ENCODE peak calls at places on chromosomes 13 and 19, in nine cellular contexts. One of them, this sample, is unnamed.

GRCh38 chr19:15269806-15270205 is 37.6 kb upstream of the EPHX3 start:
- DNase-seq in CD8-positive, alpha-beta T cell: no peak
- DNase-seq in uterus: no peak
- DNase-seq in fibroblast of lung: no peak
- DNase-seq in ascending aorta: no peak
- DNase-seq in K562: no peak
- DNase-seq in naive thymus-derived CD4-positive, alpha-beta T cell: no peak
- DNase-seq in transverse colon: no peak
- DNase-seq in left ventricle myocardium inferior: no peak
- DNase-seq in this sample: no peak

GRCh38 chr13:50783066-50783465 is 60.4 kb downstream of the DLEU7 start:
- DNase-seq in CD8-positive, alpha-beta T cell: no peak
- DNase-seq in uterus: no peak
- DNase-seq in fibroblast of lung: no peak
- DNase-seq in ascending aorta: no peak
- DNase-seq in K562: no peak
- DNase-seq in naive thymus-derived CD4-positive, alpha-beta T cell: no peak
- DNase-seq in transverse colon: no peak
- DNase-seq in left ventricle myocardium inferior: no peak
- DNase-seq in this sample: no peak

GRCh38 chr13:73146705-73147104 is 87.9 kb downstream of the KLF5 start:
- DNase-seq in CD8-positive, alpha-beta T cell: no peak
- DNase-seq in uterus: no peak
- DNase-seq in fibroblast of lung: peak; percentile 18
- DNase-seq in ascending aorta: no peak
- DNase-seq in K562: no peak
- DNase-seq in naive thymus-derived CD4-positive, alpha-beta T cell: no peak
- DNase-seq in transverse colon: no peak
- DNase-seq in left ventricle myocardium inferior: no peak
- DNase-seq in this sample: no peak

GRCh38 chr13:74316531-74316930 is 182.3 kb upstream of the KLF12 start:
- DNase-seq in CD8-positive, alpha-beta T cell: no peak
- DNase-seq in uterus: no peak
- DNase-seq in fibroblast of lung: peak; percentile 75
- DNase-seq in ascending aorta: no peak
- DNase-seq in K562: no peak
- DNase-seq in naive thymus-derived CD4-positive, alpha-beta T cell: no peak
- DNase-seq in transverse colon: no peak
- DNase-seq in left ventricle myocardium inferior: no peak
- DNase-seq in this sample: no peak

GRCh38 chr19:18633321-18633720 is 3.5 kb upstream of the KLHL26 start:
- DNase-seq in CD8-positive, alpha-beta T cell: no peak
- DNase-seq in uterus: no peak
- DNase-seq in fibroblast of lung: no peak
- DNase-seq in ascending aorta: no peak
- DNase-seq in K562: no peak
- DNase-seq in naive thymus-derived CD4-positive, alpha-beta T cell: no peak
- DNase-seq in transverse colon: peak; percentile 47
- DNase-seq in left ventricle myocardium inferior: no peak
- DNase-seq in this sample: no peak

GRCh38 chr13:35157143-35157755 is 215.2 kb downstream of the NBEA start:
- DNase-seq in CD8-positive, alpha-beta T cell: peak; percentile 5
- DNase-seq in uterus: peak; percentile 25
- DNase-seq in fibroblast of lung: peak; percentile 46
- DNase-seq in ascending aorta: no peak
- DNase-seq in K562: peak; percentile 4
- DNase-seq in naive thymus-derived CD4-positive, alpha-beta T cell: no peak
- DNase-seq in transverse colon: peak; percentile 18
- DNase-seq in left ventricle myocardium inferior: no peak
- DNase-seq in this sample: peak; percentile 3

GRCh38 chr19:19280561-19280960 is 7.5 kb upstream of the TM6SF2 start:
- DNase-seq in CD8-positive, alpha-beta T cell: no peak
- DNase-seq in uterus: no peak
- DNase-seq in fibroblast of lung: peak; percentile 18
- DNase-seq in ascending aorta: no peak
- DNase-seq in K562: no peak
- DNase-seq in naive thymus-derived CD4-positive, alpha-beta T cell: no peak
- DNase-seq in transverse colon: no peak
- DNase-seq in left ventricle myocardium inferior: no peak
- DNase-seq in this sample: no peak

GRCh38 chr13:24668955-24669354 is 11.3 kb upstream of the ATP12A start:
- DNase-seq in CD8-positive, alpha-beta T cell: no peak
- DNase-seq in uterus: no peak
- DNase-seq in fibroblast of lung: no peak
- DNase-seq in ascending aorta: no peak
- DNase-seq in K562: no peak
- DNase-seq in naive thymus-derived CD4-positive, alpha-beta T cell: no peak
- DNase-seq in transverse colon: peak; percentile 89
- DNase-seq in left ventricle myocardium inferior: no peak
- DNase-seq in this sample: no peak

GRCh38 chr13:41356788-41357187 is 45.7 kb downstream of the NAA16 start:
- DNase-seq in CD8-positive, alpha-beta T cell: peak; percentile 47
- DNase-seq in uterus: no peak
- DNase-seq in fibroblast of lung: no peak
- DNase-seq in ascending aorta: no peak
- DNase-seq in K562: no peak
- DNase-seq in naive thymus-derived CD4-positive, alpha-beta T cell: peak; percentile 70
- DNase-seq in transverse colon: no peak
- DNase-seq in left ventricle myocardium inferior: no peak
- DNase-seq in this sample: no peak

GRCh38 chr19:50843701-50844221 is 10.4 kb upstream of the KLK15 start:
- DNase-seq in CD8-positive, alpha-beta T cell: no peak
- DNase-seq in uterus: no peak
- DNase-seq in fibroblast of lung: no peak
- DNase-seq in ascending aorta: no peak
- DNase-seq in K562: no peak
- DNase-seq in naive thymus-derived CD4-positive, alpha-beta T cell: no peak
- DNase-seq in transverse colon: no peak
- DNase-seq in left ventricle myocardium inferior: no peak
- DNase-seq in this sample: no peak

GRCh38 chr13:112684041-112684440 is 5.8 kb upstream of the ATP11A start:
- DNase-seq in CD8-positive, alpha-beta T cell: no peak
- DNase-seq in uterus: no peak
- DNase-seq in fibroblast of lung: no peak
- DNase-seq in ascending aorta: no peak
- DNase-seq in K562: no peak
- DNase-seq in naive thymus-derived CD4-positive, alpha-beta T cell: no peak
- DNase-seq in transverse colon: no peak
- DNase-seq in left ventricle myocardium inferior: no peak
- DNase-seq in this sample: no peak

GRCh38 chr13:59774511-59774911 is 389.2 kb downstream of the DIAPH3 start:
- DNase-seq in CD8-positive, alpha-beta T cell: no peak
- DNase-seq in uterus: no peak
- DNase-seq in fibroblast of lung: peak; percentile 82
- DNase-seq in ascending aorta: no peak
- DNase-seq in K562: no peak
- DNase-seq in naive thymus-derived CD4-positive, alpha-beta T cell: no peak
- DNase-seq in transverse colon: no peak
- DNase-seq in left ventricle myocardium inferior: no peak
- DNase-seq in this sample: peak; percentile 26

DNA sequence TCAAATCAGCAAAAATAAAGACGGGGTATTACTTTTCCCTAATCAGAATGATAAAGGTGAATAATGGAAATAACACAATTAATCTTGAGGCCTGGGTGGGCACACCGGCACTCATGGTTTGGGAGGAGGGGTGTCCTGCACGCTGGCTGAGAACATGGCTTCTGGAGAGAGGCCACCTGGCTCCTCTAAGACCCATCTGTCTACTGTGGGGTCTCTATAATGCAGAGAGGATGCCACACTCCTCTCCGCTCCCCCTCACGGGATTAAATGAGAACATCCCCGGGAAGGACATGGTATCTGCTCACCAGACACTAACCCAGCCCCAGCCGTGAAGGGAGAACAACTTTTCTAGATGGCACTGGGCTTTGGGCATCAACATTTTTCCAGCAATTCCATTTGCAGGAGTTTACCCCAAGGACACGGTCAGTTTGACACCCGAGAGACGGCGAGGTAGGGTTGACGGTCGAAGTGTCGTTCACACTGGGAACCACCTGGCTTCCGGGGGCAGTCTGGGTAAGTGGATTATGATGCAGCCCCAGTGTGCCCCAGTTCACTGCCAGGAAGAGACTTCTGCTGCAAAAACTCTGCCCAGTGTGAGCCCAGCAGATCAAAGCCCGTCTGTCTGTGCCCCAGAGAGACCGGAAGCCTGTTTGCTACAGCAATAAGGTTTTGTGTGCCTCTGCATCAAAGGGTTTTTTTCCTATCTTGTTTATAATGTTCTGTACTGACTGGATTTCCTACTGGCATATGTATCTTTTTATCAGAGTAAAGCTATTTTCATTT is 56.6 kb downstream of the CEBPG start:
- DNase-seq in CD8-positive, alpha-beta T cell: peak; percentile 22
- DNase-seq in uterus: no peak
- DNase-seq in fibroblast of lung: no peak
- DNase-seq in ascending aorta: no peak
- DNase-seq in K562: no peak
- DNase-seq in naive thymus-derived CD4-positive, alpha-beta T cell: peak; percentile 27
- DNase-seq in transverse colon: no peak
- DNase-seq in left ventricle myocardium inferior: peak; percentile 5
- DNase-seq in this sample: no peak
- H3K4me3 ChIP-seq in CD8-positive, alpha-beta T cell: no peak overlapping the region
- H3K4me3 ChIP-seq in uterus: no peak overlapping the region
- H3K4me3 ChIP-seq in fibroblast of lung: no peak overlapping the region
- H3K4me3 ChIP-seq in ascending aorta: no peak overlapping the region
- H3K4me3 ChIP-seq in K562: no peak overlapping the region
- H3K4me3 ChIP-seq in naive thymus-derived CD4-positive, alpha-beta T cell: no peak overlapping the region
- H3K4me3 ChIP-seq in transverse colon: no peak overlapping the region
- H3K4me3 ChIP-seq in left ventricle myocardium inferior: no peak overlapping the region
- H3K4me3 ChIP-seq in this sample: no peak overlapping the region

GRCh38 chr19:33906578-33907335 is 110.1 kb downstream of the KCTD15 start:
- DNase-seq in CD8-positive, alpha-beta T cell: no peak
- DNase-seq in uterus: no peak
- DNase-seq in fibroblast of lung: peak; percentile 51
- DNase-seq in ascending aorta: no peak
- DNase-seq in K562: no peak
- DNase-seq in naive thymus-derived CD4-positive, alpha-beta T cell: no peak
- DNase-seq in transverse colon: no peak
- DNase-seq in left ventricle myocardium inferior: peak; percentile 18
- DNase-seq in this sample: no peak
- H3K4me3 ChIP-seq in CD8-positive, alpha-beta T cell: no peak overlapping the region
- H3K4me3 ChIP-seq in uterus: peak overlapping the region; percentile 36
- H3K4me3 ChIP-seq in fibroblast of lung: no peak overlapping the region
- H3K4me3 ChIP-seq in ascending aorta: peak overlapping the region; percentile 59
- H3K4me3 ChIP-seq in K562: no peak overlapping the region
- H3K4me3 ChIP-seq in naive thymus-derived CD4-positive, alpha-beta T cell: no peak overlapping the region
- H3K4me3 ChIP-seq in transverse colon: no peak overlapping the region
- H3K4me3 ChIP-seq in left ventricle myocardium inferior: peak overlapping the region; percentile 71
- H3K4me3 ChIP-seq in this sample: no peak overlapping the region

GRCh38 chr13:29493796-29494195 is 101.7 kb downstream of the SLC7A1 start:
- DNase-seq in CD8-positive, alpha-beta T cell: no peak
- DNase-seq in uterus: no peak
- DNase-seq in fibroblast of lung: no peak
- DNase-seq in ascending aorta: no peak
- DNase-seq in K562: no peak
- DNase-seq in naive thymus-derived CD4-positive, alpha-beta T cell: no peak
- DNase-seq in transverse colon: no peak
- DNase-seq in left ventricle myocardium inferior: no peak
- DNase-seq in this sample: no peak

GRCh38 chr13:29498426-29499040 is 97.0 kb downstream of the SLC7A1 start:
- DNase-seq in CD8-positive, alpha-beta T cell: no peak
- DNase-seq in uterus: no peak
- DNase-seq in fibroblast of lung: no peak
- DNase-seq in ascending aorta: peak; percentile 47
- DNase-seq in K562: no peak
- DNase-seq in naive thymus-derived CD4-positive, alpha-beta T cell: no peak
- DNase-seq in transverse colon: no peak
- DNase-seq in left ventricle myocardium inferior: no peak
- DNase-seq in this sample: no peak

GRCh38 chr13:29497137-29497654 is 98.3 kb downstream of the SLC7A1 start:
- DNase-seq in CD8-positive, alpha-beta T cell: no peak
- DNase-seq in uterus: no peak
- DNase-seq in fibroblast of lung: peak; percentile 65
- DNase-seq in ascending aorta: peak; percentile 63
- DNase-seq in K562: no peak
- DNase-seq in naive thymus-derived CD4-positive, alpha-beta T cell: no peak
- DNase-seq in transverse colon: peak; percentile 30
- DNase-seq in left ventricle myocardium inferior: peak; percentile 83
- DNase-seq in this sample: no peak

GRCh38 chr13:29494520-29494919 is 101.0 kb downstream of the SLC7A1 start:
- DNase-seq in CD8-positive, alpha-beta T cell: no peak
- DNase-seq in uterus: no peak
- DNase-seq in fibroblast of lung: no peak
- DNase-seq in ascending aorta: peak; percentile 57
- DNase-seq in K562: no peak
- DNase-seq in naive thymus-derived CD4-positive, alpha-beta T cell: no peak
- DNase-seq in transverse colon: no peak
- DNase-seq in left ventricle myocardium inferior: no peak
- DNase-seq in this sample: no peak

DNA sequence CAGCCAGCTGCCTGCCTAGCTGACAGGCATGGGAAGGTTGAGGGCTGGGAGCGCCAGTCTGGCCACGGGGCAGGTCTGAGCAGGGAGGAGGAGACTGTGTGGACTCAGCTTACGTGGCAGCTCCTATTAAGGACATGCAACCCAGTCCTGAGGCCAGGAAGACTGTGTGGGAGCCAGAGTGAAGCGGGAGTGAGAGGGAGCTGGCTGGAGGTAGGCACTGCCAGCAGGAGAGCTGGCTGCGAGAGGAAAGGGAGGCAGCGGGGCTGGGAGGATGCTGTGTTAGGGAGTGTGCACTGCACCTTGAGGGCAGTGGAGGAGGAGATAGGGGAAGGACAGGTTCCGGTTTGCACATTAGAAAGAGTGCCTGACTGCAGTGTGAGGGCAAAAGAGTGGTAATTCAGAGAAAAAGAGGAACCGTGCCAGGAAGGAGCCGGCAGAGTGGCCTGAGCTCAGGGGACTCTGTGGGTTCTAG is 99.2 kb downstream of the SLC7A1 start:
- DNase-seq in CD8-positive, alpha-beta T cell: no peak
- DNase-seq in uterus: peak; percentile 48
- DNase-seq in fibroblast of lung: no peak
- DNase-seq in ascending aorta: peak; percentile 81
- DNase-seq in K562: no peak
- DNase-seq in naive thymus-derived CD4-positive, alpha-beta T cell: no peak
- DNase-seq in transverse colon: no peak
- DNase-seq in left ventricle myocardium inferior: peak; percentile 53
- DNase-seq in this sample: no peak
- H3K4me3 ChIP-seq in CD8-positive, alpha-beta T cell: no peak overlapping the region
- H3K4me3 ChIP-seq in uterus: no peak overlapping the region
- H3K4me3 ChIP-seq in fibroblast of lung: no peak overlapping the region
- H3K4me3 ChIP-seq in ascending aorta: no peak overlapping the region
- H3K4me3 ChIP-seq in K562: no peak overlapping the region
- H3K4me3 ChIP-seq in naive thymus-derived CD4-positive, alpha-beta T cell: no peak overlapping the region
- H3K4me3 ChIP-seq in transverse colon: no peak overlapping the region
- H3K4me3 ChIP-seq in left ventricle myocardium inferior: no peak overlapping the region
- H3K4me3 ChIP-seq in this sample: no peak overlapping the region

GRCh38 chr13:43339843-43340550 is 316.6 kb downstream of the DNAJC15 start:
- DNase-seq in CD8-positive, alpha-beta T cell: no peak
- DNase-seq in uterus: no peak
- DNase-seq in fibroblast of lung: no peak
- DNase-seq in ascending aorta: no peak
- DNase-seq in K562: no peak
- DNase-seq in naive thymus-derived CD4-positive, alpha-beta T cell: no peak
- DNase-seq in transverse colon: no peak
- DNase-seq in left ventricle myocardium inferior: no peak
- DNase-seq in this sample: no peak
- H3K4me3 ChIP-seq in CD8-positive, alpha-beta T cell: no peak overlapping the region
- H3K4me3 ChIP-seq in uterus: no peak overlapping the region
- H3K4me3 ChIP-seq in fibroblast of lung: no peak overlapping the region
- H3K4me3 ChIP-seq in ascending aorta: no peak overlapping the region
- H3K4me3 ChIP-seq in K562: no peak overlapping the region
- H3K4me3 ChIP-seq in naive thymus-derived CD4-positive, alpha-beta T cell: no peak overlapping the region
- H3K4me3 ChIP-seq in transverse colon: no peak overlapping the region
- H3K4me3 ChIP-seq in left ventricle myocardium inferior: no peak overlapping the region
- H3K4me3 ChIP-seq in this sample: no peak overlapping the region

This sample was measured in MG63.